ENCODE peak calls at places on chromosomes 11 and 22, in seven cellular contexts. One of them, this sample, is unnamed.

GRCh38 chr11:132994038-132994502 is 538.2 kb downstream of the OPCML start:
- DNase-seq in kidney: no peak
- DNase-seq in substantia nigra: no peak
- DNase-seq in stomach: no peak
- DNase-seq in PC-3: no peak
- DNase-seq in GM23338: peak
- DNase-seq in body of pancreas: no peak
- DNase-seq in this sample: no peak

GRCh38 chr22:42680648-42681047 is 31.5 kb upstream of the CYB5R3 start:
- DNase-seq in kidney: no peak
- DNase-seq in substantia nigra: no peak
- DNase-seq in stomach: no peak
- DNase-seq in PC-3: peak
- DNase-seq in GM23338: no peak
- DNase-seq in body of pancreas: no peak
- DNase-seq in this sample: peak

GRCh38 chr11:124081496-124081895 is 33.8 kb upstream of the VWA5A start:
- DNase-seq in kidney: no peak
- DNase-seq in substantia nigra: no peak
- DNase-seq in stomach: no peak
- DNase-seq in PC-3: no peak
- DNase-seq in GM23338: no peak
- DNase-seq in body of pancreas: no peak
- DNase-seq in this sample: no peak

GRCh38 chr11:36948445-36949171 is 350.6 kb upstream of the RAG2 start:
- DNase-seq in kidney: no peak
- DNase-seq in substantia nigra: no peak
- DNase-seq in stomach: no peak
- DNase-seq in PC-3: no peak
- DNase-seq in GM23338: no peak
- DNase-seq in body of pancreas: no peak
- DNase-seq in this sample: no peak

GRCh38 chr22:21082248-21082647 is 36.5 kb downstream of the LRRC74B start:
- DNase-seq in kidney: no peak
- DNase-seq in substantia nigra: no peak
- DNase-seq in stomach: no peak
- DNase-seq in PC-3: no peak
- DNase-seq in GM23338: no peak
- DNase-seq in body of pancreas: no peak
- DNase-seq in this sample: no peak

GRCh38 chr11:503179-503981 is 3.7 kb downstream of the RNH1 start:
- DNase-seq in kidney: no peak
- DNase-seq in substantia nigra: peak
- DNase-seq in stomach: no peak
- DNase-seq in PC-3: no peak
- DNase-seq in GM23338: no peak
- DNase-seq in body of pancreas: no peak
- DNase-seq in this sample: peak

GRCh38 chr11:15179167-15179566 is 64.4 kb downstream of the INSC start:
- DNase-seq in kidney: no peak
- DNase-seq in substantia nigra: no peak
- DNase-seq in stomach: no peak
- DNase-seq in PC-3: no peak
- DNase-seq in GM23338: no peak
- DNase-seq in body of pancreas: no peak
- DNase-seq in this sample: no peak

GRCh38 chr22:27220349-27220748 is 563.0 kb downstream of the MIAT start:
- DNase-seq in kidney: no peak
- DNase-seq in substantia nigra: no peak
- DNase-seq in stomach: no peak
- DNase-seq in PC-3: no peak
- DNase-seq in GM23338: no peak
- DNase-seq in body of pancreas: no peak
- DNase-seq in this sample: no peak

GRCh38 chr22:48065852-48066251 is 1303.4 kb downstream of the TBC1D22A start:
- DNase-seq in kidney: no peak
- DNase-seq in substantia nigra: no peak
- DNase-seq in stomach: no peak
- DNase-seq in PC-3: no peak
- DNase-seq in GM23338: no peak
- DNase-seq in body of pancreas: no peak
- DNase-seq in this sample: no peak

GRCh38 chr11:70468256-70469230 is 70.2 kb downstream of the CTTN start:
- DNase-seq in kidney: no peak
- DNase-seq in substantia nigra: no peak
- DNase-seq in stomach: no peak
- DNase-seq in PC-3: peak
- DNase-seq in GM23338: peak
- DNase-seq in body of pancreas: no peak
- DNase-seq in this sample: no peak

GRCh38 chr11:69135420-69136363 is 20.0 kb upstream of the SMIM38 start:
- DNase-seq in kidney: peak
- DNase-seq in substantia nigra: no peak
- DNase-seq in stomach: no peak
- DNase-seq in PC-3: no peak
- DNase-seq in GM23338: no peak
- DNase-seq in body of pancreas: peak
- DNase-seq in this sample: no peak

DNA sequence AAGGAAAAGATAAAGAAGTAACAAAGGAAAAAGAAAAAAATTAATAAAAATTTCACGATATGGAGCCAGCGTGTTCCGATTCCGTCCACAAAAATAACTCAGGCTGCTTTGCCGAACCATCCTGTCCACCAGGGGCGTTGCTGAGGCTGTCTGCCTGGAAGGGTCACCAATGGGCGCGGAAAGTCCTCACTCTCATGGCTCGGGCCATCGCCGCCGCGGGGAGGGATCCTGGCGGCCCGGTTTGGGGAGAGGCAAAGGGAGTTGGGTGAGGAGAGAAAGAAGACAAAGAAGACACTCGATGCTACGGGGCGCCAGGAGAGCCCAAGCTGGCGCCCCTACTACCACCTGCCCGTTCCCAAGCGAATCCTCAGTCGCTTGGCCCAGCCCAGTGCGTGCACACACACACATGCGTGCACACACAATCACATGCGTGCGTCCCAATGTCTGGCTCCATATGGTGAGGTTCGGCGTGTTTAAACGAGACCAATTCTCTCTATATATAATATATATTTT is 5.6 kb upstream of the PYGM start:
- DNase-seq in kidney: peak
- DNase-seq in substantia nigra: no peak
- DNase-seq in stomach: no peak
- DNase-seq in PC-3: no peak
- DNase-seq in GM23338: peak
- DNase-seq in body of pancreas: peak
- DNase-seq in this sample: no peak
- H3K27ac ChIP-seq in kidney: no peak
- H3K27ac ChIP-seq in substantia nigra: no peak
- H3K27ac ChIP-seq in stomach: peak
- H3K27ac ChIP-seq in PC-3: no peak
- H3K27ac ChIP-seq in GM23338: peak
- H3K27ac ChIP-seq in body of pancreas: no peak
- H3K27ac ChIP-seq in this sample: peak

GRCh38 chr11:57240007-57240406 is 3.0 kb upstream of the APLNR start:
- DNase-seq in kidney: no peak
- DNase-seq in substantia nigra: no peak
- DNase-seq in stomach: no peak
- DNase-seq in PC-3: no peak
- DNase-seq in GM23338: no peak
- DNase-seq in body of pancreas: no peak
- DNase-seq in this sample: no peak

GRCh38 chr11:57235761-57236703 is 1.0 kb downstream of the APLNR start:
- DNase-seq in kidney: no peak
- DNase-seq in substantia nigra: no peak
- DNase-seq in stomach: no peak
- DNase-seq in PC-3: no peak
- DNase-seq in GM23338: no peak
- DNase-seq in body of pancreas: no peak
- DNase-seq in this sample: no peak

GRCh38 chr11:57240757-57241156 is 3.7 kb upstream of the APLNR start:
- DNase-seq in kidney: no peak
- DNase-seq in substantia nigra: no peak
- DNase-seq in stomach: no peak
- DNase-seq in PC-3: no peak
- DNase-seq in GM23338: peak
- DNase-seq in body of pancreas: no peak
- DNase-seq in this sample: no peak

GRCh38 chr11:57239348-57239747 is 2.3 kb upstream of the APLNR start:
- DNase-seq in kidney: no peak
- DNase-seq in substantia nigra: no peak
- DNase-seq in stomach: no peak
- DNase-seq in PC-3: no peak
- DNase-seq in GM23338: no peak
- DNase-seq in body of pancreas: no peak
- DNase-seq in this sample: no peak

GRCh38 chr11:57237204-57237681 is at the start of gene APLNR:
- DNase-seq in kidney: no peak
- DNase-seq in substantia nigra: no peak
- DNase-seq in stomach: no peak
- DNase-seq in PC-3: no peak
- DNase-seq in GM23338: no peak
- DNase-seq in body of pancreas: no peak
- DNase-seq in this sample: no peak
- H3K27ac ChIP-seq in kidney: no peak
- H3K27ac ChIP-seq in substantia nigra: no peak
- H3K27ac ChIP-seq in stomach: no peak
- H3K27ac ChIP-seq in PC-3: no peak
- H3K27ac ChIP-seq in GM23338: no peak
- H3K27ac ChIP-seq in body of pancreas: no peak
- H3K27ac ChIP-seq in this sample: no peak

GRCh38 chr11:61949169-61950034 is 749 bp upstream of the BEST1 start:
- DNase-seq in kidney: peak
- DNase-seq in substantia nigra: peak
- DNase-seq in stomach: no peak
- DNase-seq in PC-3: no peak
- DNase-seq in GM23338: peak
- DNase-seq in body of pancreas: peak
- DNase-seq in this sample: peak

GRCh38 chr11:61948505-61948904 is 1.6 kb upstream of the BEST1 start:
- DNase-seq in kidney: no peak
- DNase-seq in substantia nigra: no peak
- DNase-seq in stomach: no peak
- DNase-seq in PC-3: no peak
- DNase-seq in GM23338: no peak
- DNase-seq in body of pancreas: no peak
- DNase-seq in this sample: no peak

GRCh38 chr11:61946894-61947293 is 3.3 kb upstream of the BEST1 start:
- DNase-seq in kidney: no peak
- DNase-seq in substantia nigra: no peak
- DNase-seq in stomach: no peak
- DNase-seq in PC-3: no peak
- DNase-seq in GM23338: no peak
- DNase-seq in body of pancreas: no peak
- DNase-seq in this sample: no peak

GRCh38 chr11:61950035-61950547 is at the start of gene BEST1:
- DNase-seq in kidney: no peak
- DNase-seq in substantia nigra: peak
- DNase-seq in stomach: no peak
- DNase-seq in PC-3: no peak
- DNase-seq in GM23338: no peak
- DNase-seq in body of pancreas: no peak
- DNase-seq in this sample: no peak

DNA sequence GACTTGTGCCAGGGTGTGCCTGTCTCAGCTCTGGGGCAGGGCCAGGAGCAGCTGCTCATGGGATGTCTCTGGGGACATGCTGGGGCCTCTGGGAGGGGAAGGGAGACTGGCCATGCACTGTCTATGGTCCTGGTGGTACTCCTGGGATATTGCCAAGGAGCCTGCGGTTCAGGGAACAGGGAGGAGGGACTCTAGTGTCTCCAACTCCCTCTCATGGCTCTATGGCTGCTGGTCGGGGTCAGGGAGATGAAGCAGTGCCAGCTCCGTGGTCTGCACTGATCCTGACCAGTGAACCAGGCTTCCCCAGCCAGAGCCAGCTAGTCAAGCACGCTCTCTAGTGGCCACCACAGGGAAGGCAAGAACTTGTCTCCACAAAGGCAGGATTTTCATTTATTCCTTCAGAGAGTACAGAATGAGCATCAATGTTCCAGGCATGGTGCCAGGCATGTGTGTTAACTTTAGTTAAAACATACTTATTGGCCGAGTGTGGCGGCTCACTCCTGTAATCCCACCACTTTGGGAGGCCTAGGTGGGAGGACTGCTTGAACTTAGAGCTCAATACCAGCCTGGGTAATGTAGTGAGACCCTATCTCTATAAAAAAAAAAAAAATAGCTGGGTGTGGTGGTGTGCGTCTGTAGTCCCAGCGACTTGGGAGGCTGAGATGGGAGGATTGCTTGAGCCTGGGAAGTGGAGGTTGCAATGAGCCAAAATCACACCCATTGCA is 2.5 kb upstream of the BEST1 start:
- DNase-seq in kidney: peak
- DNase-seq in substantia nigra: peak
- DNase-seq in stomach: peak
- DNase-seq in PC-3: peak
- DNase-seq in GM23338: peak
- DNase-seq in body of pancreas: peak
- DNase-seq in this sample: peak
- H3K27ac ChIP-seq in kidney: no peak
- H3K27ac ChIP-seq in substantia nigra: peak
- H3K27ac ChIP-seq in stomach: peak
- H3K27ac ChIP-seq in PC-3: no peak
- H3K27ac ChIP-seq in GM23338: no peak
- H3K27ac ChIP-seq in body of pancreas: no peak
- H3K27ac ChIP-seq in this sample: no peak

GRCh38 chr11:73872746-73873412 is 3.8 kb downstream of the COA4 start:
- DNase-seq in kidney: no peak
- DNase-seq in substantia nigra: no peak
- DNase-seq in stomach: no peak
- DNase-seq in PC-3: no peak
- DNase-seq in GM23338: no peak
- DNase-seq in body of pancreas: no peak
- DNase-seq in this sample: no peak

GRCh38 chr11:73878771-73879170 is 2.0 kb downstream of the PAAF1 start:
- DNase-seq in kidney: no peak
- DNase-seq in substantia nigra: no peak
- DNase-seq in stomach: no peak
- DNase-seq in PC-3: no peak
- DNase-seq in GM23338: no peak
- DNase-seq in body of pancreas: no peak
- DNase-seq in this sample: no peak

GRCh38 chr11:73875380-73875779 is 1.3 kb downstream of the COA4 start:
- DNase-seq in kidney: no peak
- DNase-seq in substantia nigra: no peak
- DNase-seq in stomach: no peak
- DNase-seq in PC-3: no peak
- DNase-seq in GM23338: no peak
- DNase-seq in body of pancreas: no peak
- DNase-seq in this sample: no peak

GRCh38 chr11:73876424-73877300 is at the start of the genes COA4 and PAAF1:
- DNase-seq in kidney: peak
- DNase-seq in substantia nigra: peak
- DNase-seq in stomach: peak
- DNase-seq in PC-3: peak
- DNase-seq in GM23338: peak
- DNase-seq in body of pancreas: peak
- DNase-seq in this sample: peak

DNA sequence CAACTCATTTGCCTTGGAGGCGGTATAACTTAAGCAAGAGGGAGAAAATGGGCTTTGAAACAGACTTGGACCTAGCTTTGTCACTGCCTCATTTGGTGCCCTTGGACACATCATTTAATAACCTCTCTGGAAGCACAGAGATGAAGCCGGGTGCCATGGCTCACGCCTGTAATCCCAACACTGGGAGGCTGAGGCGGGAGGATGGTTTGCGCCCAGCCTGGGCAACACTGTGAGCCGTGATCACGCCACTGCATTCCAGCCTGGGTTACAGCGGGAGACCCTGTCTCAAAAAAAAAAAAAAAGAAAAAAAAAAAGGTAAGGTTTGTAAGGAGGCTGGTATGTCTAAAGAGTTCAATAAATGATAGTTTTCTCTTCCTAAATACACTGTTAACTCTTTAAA is 806 bp downstream of the COA4 start:
- DNase-seq in kidney: no peak
- DNase-seq in substantia nigra: no peak
- DNase-seq in stomach: no peak
- DNase-seq in PC-3: peak
- DNase-seq in GM23338: no peak
- DNase-seq in body of pancreas: no peak
- DNase-seq in this sample: no peak
- H3K27ac ChIP-seq in kidney: peak
- H3K27ac ChIP-seq in substantia nigra: no peak
- H3K27ac ChIP-seq in stomach: peak
- H3K27ac ChIP-seq in PC-3: peak
- H3K27ac ChIP-seq in GM23338: peak
- H3K27ac ChIP-seq in body of pancreas: peak
- H3K27ac ChIP-seq in this sample: peak

This sample was measured in RWPE1.